ENCODE peak calls at places on chromosomes 12 and 14, in nine cellular contexts. One of them, this sample, is unnamed.

GRCh38 chr14:105223260-105223659 is 25.1 kb upstream of the BTBD6 start:
- DNase-seq in heart right ventricle: no peak
- DNase-seq in posterior vena cava: no peak
- DNase-seq in brain microvascular endothelial cell: no peak
- DNase-seq in GM23338: no peak
- DNase-seq in hepatic stellate cell: no peak
- DNase-seq in NCI-H1092 treated with DMSO at 0.1 percent for 48 hours: no peak
- DNase-seq in cardiac fibroblast: no peak
- DNase-seq in stomach: no peak
- DNase-seq in this sample: no peak

GRCh38 chr12:62481843-62482540 is 15.4 kb downstream of the MON2 start:
- DNase-seq in heart right ventricle: no peak
- DNase-seq in posterior vena cava: no peak
- DNase-seq in brain microvascular endothelial cell: no peak
- DNase-seq in GM23338: no peak
- DNase-seq in hepatic stellate cell: no peak
- DNase-seq in NCI-H1092 treated with DMSO at 0.1 percent for 48 hours: no peak
- DNase-seq in cardiac fibroblast: no peak
- DNase-seq in stomach: no peak
- DNase-seq in this sample: no peak

GRCh38 chr14:93115069-93115919 is 431 bp downstream of the ITPK1 start:
- DNase-seq in heart right ventricle: peak
- DNase-seq in posterior vena cava: peak
- DNase-seq in brain microvascular endothelial cell: peak
- DNase-seq in GM23338: peak
- DNase-seq in hepatic stellate cell: peak
- DNase-seq in NCI-H1092 treated with DMSO at 0.1 percent for 48 hours: peak
- DNase-seq in cardiac fibroblast: peak
- DNase-seq in stomach: peak
- DNase-seq in this sample: peak

GRCh38 chr12:19739195-19739776 is 300.0 kb downstream of the AEBP2 start:
- DNase-seq in heart right ventricle: peak
- DNase-seq in posterior vena cava: no peak
- DNase-seq in brain microvascular endothelial cell: peak
- DNase-seq in GM23338: peak
- DNase-seq in hepatic stellate cell: peak
- DNase-seq in NCI-H1092 treated with DMSO at 0.1 percent for 48 hours: peak
- DNase-seq in cardiac fibroblast: peak
- DNase-seq in stomach: no peak
- DNase-seq in this sample: peak

GRCh38 chr12:15966426-15966825 is 55.3 kb downstream of the DERA start:
- DNase-seq in heart right ventricle: no peak
- DNase-seq in posterior vena cava: no peak
- DNase-seq in brain microvascular endothelial cell: peak
- DNase-seq in GM23338: no peak
- DNase-seq in hepatic stellate cell: peak
- DNase-seq in NCI-H1092 treated with DMSO at 0.1 percent for 48 hours: no peak
- DNase-seq in cardiac fibroblast: peak
- DNase-seq in stomach: no peak
- DNase-seq in this sample: no peak

GRCh38 chr12:110165540-110166159 is 41.5 kb downstream of the IFT81 start:
- DNase-seq in heart right ventricle: no peak
- DNase-seq in posterior vena cava: no peak
- DNase-seq in brain microvascular endothelial cell: no peak
- DNase-seq in GM23338: peak
- DNase-seq in hepatic stellate cell: no peak
- DNase-seq in NCI-H1092 treated with DMSO at 0.1 percent for 48 hours: no peak
- DNase-seq in cardiac fibroblast: no peak
- DNase-seq in stomach: no peak
- DNase-seq in this sample: no peak

GRCh38 chr12:13258212-13258611 is 61.7 kb downstream of the EMP1 start:
- DNase-seq in heart right ventricle: no peak
- DNase-seq in posterior vena cava: no peak
- DNase-seq in brain microvascular endothelial cell: no peak
- DNase-seq in GM23338: no peak
- DNase-seq in hepatic stellate cell: no peak
- DNase-seq in NCI-H1092 treated with DMSO at 0.1 percent for 48 hours: peak
- DNase-seq in cardiac fibroblast: no peak
- DNase-seq in stomach: no peak
- DNase-seq in this sample: no peak

GRCh38 chr12:28568083-28568482 is 377.8 kb downstream of the CCDC91 start:
- DNase-seq in heart right ventricle: no peak
- DNase-seq in posterior vena cava: no peak
- DNase-seq in brain microvascular endothelial cell: peak
- DNase-seq in GM23338: no peak
- DNase-seq in hepatic stellate cell: peak
- DNase-seq in NCI-H1092 treated with DMSO at 0.1 percent for 48 hours: no peak
- DNase-seq in cardiac fibroblast: peak
- DNase-seq in stomach: peak
- DNase-seq in this sample: no peak

GRCh38 chr12:51218607-51219161 is 822 bp upstream of the POU6F1 start:
- DNase-seq in heart right ventricle: no peak
- DNase-seq in posterior vena cava: peak
- DNase-seq in brain microvascular endothelial cell: peak
- DNase-seq in GM23338: peak
- DNase-seq in hepatic stellate cell: no peak
- DNase-seq in NCI-H1092 treated with DMSO at 0.1 percent for 48 hours: no peak
- DNase-seq in cardiac fibroblast: no peak
- DNase-seq in stomach: peak
- DNase-seq in this sample: no peak

GRCh38 chr12:7937867-7938506 is 2.0 kb upstream of the SLC2A3 start:
- DNase-seq in heart right ventricle: no peak
- DNase-seq in posterior vena cava: no peak
- DNase-seq in brain microvascular endothelial cell: no peak
- DNase-seq in GM23338: peak
- DNase-seq in hepatic stellate cell: peak
- DNase-seq in NCI-H1092 treated with DMSO at 0.1 percent for 48 hours: peak
- DNase-seq in cardiac fibroblast: peak
- DNase-seq in stomach: no peak
- DNase-seq in this sample: no peak

GRCh38 chr12:114770323-114770722 is 86.3 kb upstream of the TBX3 start:
- DNase-seq in heart right ventricle: no peak
- DNase-seq in posterior vena cava: no peak
- DNase-seq in brain microvascular endothelial cell: no peak
- DNase-seq in GM23338: no peak
- DNase-seq in hepatic stellate cell: no peak
- DNase-seq in NCI-H1092 treated with DMSO at 0.1 percent for 48 hours: no peak
- DNase-seq in cardiac fibroblast: no peak
- DNase-seq in stomach: no peak
- DNase-seq in this sample: no peak

GRCh38 chr12:78863482-78864427 is 819 bp upstream of the SYT1 start:
- DNase-seq in heart right ventricle: no peak
- DNase-seq in posterior vena cava: peak
- DNase-seq in brain microvascular endothelial cell: peak
- DNase-seq in GM23338: peak
- DNase-seq in hepatic stellate cell: peak
- DNase-seq in NCI-H1092 treated with DMSO at 0.1 percent for 48 hours: peak
- DNase-seq in cardiac fibroblast: peak
- DNase-seq in stomach: no peak
- DNase-seq in this sample: no peak

GRCh38 chr12:95300286-95300685 is 82.7 kb downstream of the VEZT start:
- DNase-seq in heart right ventricle: no peak
- DNase-seq in posterior vena cava: no peak
- DNase-seq in brain microvascular endothelial cell: no peak
- DNase-seq in GM23338: no peak
- DNase-seq in hepatic stellate cell: no peak
- DNase-seq in NCI-H1092 treated with DMSO at 0.1 percent for 48 hours: no peak
- DNase-seq in cardiac fibroblast: no peak
- DNase-seq in stomach: no peak
- DNase-seq in this sample: no peak

GRCh38 chr12:104055686-104056388 is 5.8 kb upstream of the GLT8D2 start:
- DNase-seq in heart right ventricle: peak
- DNase-seq in posterior vena cava: no peak
- DNase-seq in brain microvascular endothelial cell: no peak
- DNase-seq in GM23338: no peak
- DNase-seq in hepatic stellate cell: no peak
- DNase-seq in NCI-H1092 treated with DMSO at 0.1 percent for 48 hours: peak
- DNase-seq in cardiac fibroblast: no peak
- DNase-seq in stomach: peak
- DNase-seq in this sample: no peak

GRCh38 chr12:42166501-42166900 is 21.8 kb upstream of the GXYLT1 start:
- DNase-seq in heart right ventricle: no peak
- DNase-seq in posterior vena cava: no peak
- DNase-seq in brain microvascular endothelial cell: no peak
- DNase-seq in GM23338: no peak
- DNase-seq in hepatic stellate cell: no peak
- DNase-seq in NCI-H1092 treated with DMSO at 0.1 percent for 48 hours: no peak
- DNase-seq in cardiac fibroblast: peak
- DNase-seq in stomach: no peak
- DNase-seq in this sample: no peak

GRCh38 chr12:47807338-47807737 is 12.4 kb downstream of the HDAC7 start:
- DNase-seq in heart right ventricle: peak
- DNase-seq in posterior vena cava: no peak
- DNase-seq in brain microvascular endothelial cell: no peak
- DNase-seq in GM23338: no peak
- DNase-seq in hepatic stellate cell: no peak
- DNase-seq in NCI-H1092 treated with DMSO at 0.1 percent for 48 hours: no peak
- DNase-seq in cardiac fibroblast: no peak
- DNase-seq in stomach: no peak
- DNase-seq in this sample: no peak

GRCh38 chr14:44567997-44568396 is 60.9 kb upstream of the FSCB start:
- DNase-seq in heart right ventricle: no peak
- DNase-seq in posterior vena cava: no peak
- DNase-seq in brain microvascular endothelial cell: no peak
- DNase-seq in GM23338: no peak
- DNase-seq in hepatic stellate cell: no peak
- DNase-seq in NCI-H1092 treated with DMSO at 0.1 percent for 48 hours: no peak
- DNase-seq in cardiac fibroblast: no peak
- DNase-seq in stomach: no peak
- DNase-seq in this sample: no peak

GRCh38 chr12:54657048-54657696 is 9.0 kb upstream of the DCD start:
- DNase-seq in heart right ventricle: no peak
- DNase-seq in posterior vena cava: no peak
- DNase-seq in brain microvascular endothelial cell: no peak
- DNase-seq in GM23338: peak
- DNase-seq in hepatic stellate cell: no peak
- DNase-seq in NCI-H1092 treated with DMSO at 0.1 percent for 48 hours: no peak
- DNase-seq in cardiac fibroblast: no peak
- DNase-seq in stomach: peak
- DNase-seq in this sample: no peak